ENCODE peak calls at places on chromosomes 4 and X, in eight cellular contexts. P is neural progenitor cell, Q is hepatocyte, Z is IMR-90, B is GM23248, W is SK-N-SH, D is mammary epithelial cell, O is astrocyte. G is an unnamed sample. For H4K20me1 and H3K36me3, the result is how much of the 10 kb centered on the place peaks cover.

GRCh38 chr4:30600246-30600645 is 119.9 kb upstream of the PCDH7 start:
- DNase-seq in P (peak), Q (no peak), Z (no peak), B (peak), W (no peak), D (peak), O (peak), G (peak)

GRCh38 chrX:48919360-48919821 is 567 bp upstream of the PIM2 start:
- DNase-seq in P (no peak), Q (no peak), Z (no peak), B (peak), W (peak), D (no peak), O (no peak), G (no peak)

GRCh38 chr4:5635826-5636196 is 72.5 kb downstream of the EVC2 start:
- DNase-seq in P (no peak), Q (no peak), Z (peak), B (peak), W (no peak), D (peak), O (peak), G (peak)

GRCh38 chr4:136583567-136583966 is 948.7 kb downstream of the PCDH18 start:
- DNase-seq in P (no peak), Q (no peak), Z (no peak), B (no peak), W (no peak), D (no peak), O (no peak), G (no peak)

GRCh38 chrX:107117993-107118321 is 665 bp downstream of the RBM41 start:
- DNase-seq in P (no peak), Q (no peak), Z (no peak), B (no peak), W (peak), D (no peak), O (no peak), G (peak)

GRCh38 chrX:72128881-72129280 is 2.8 kb downstream of the RTL5 start:
- DNase-seq in P (peak), Q (no peak), Z (no peak), B (peak), W (peak), D (no peak), O (no peak), G (no peak)

GRCh38 chr4:47913858-47914218 is 545 bp downstream of the NFXL1 start:
- DNase-seq in P (peak), Q (peak), Z (no peak), B (peak), W (no peak), D (peak), O (no peak), G (no peak)

GRCh38 chrX:129600981-129601424 is 53.8 kb downstream of the APLN start:
- DNase-seq in P (peak), Q (peak), Z (peak), B (peak), W (peak), D (peak), O (no peak), G (peak)

GRCh38 chrX:112841114-112841819 is 636 bp upstream of the AMOT start:
- DNase-seq in P (peak), Q (peak), Z (peak), B (peak), W (peak), D (peak), O (peak), G (peak)

GRCh38 chrX:261167-261857 is 19.9 kb upstream of the PLCXD1 start:
- DNase-seq in P (no peak), Q (peak), Z (peak), B (no peak), W (no peak), D (peak), O (peak), G (peak)

GRCh38 chr4:164011791-164012190 is 517.3 kb downstream of the TMA16 start:
- DNase-seq in P (no peak), Q (no peak), Z (no peak), B (no peak), W (no peak), D (no peak), O (no peak), G (no peak)

GRCh38 chr4:76905521-76905920 is 7.6 kb upstream of the SOWAHB start:
- DNase-seq in P (no peak), Q (no peak), Z (peak), B (peak), W (no peak), D (no peak), O (peak), G (peak)

GRCh38 chr4:140095694-140096482 is 58.1 kb downstream of the MAML3 start:
- DNase-seq in P (no peak), Q (peak), Z (peak), B (peak), W (peak), D (peak), O (peak), G (peak)

GRCh38 chr4:120083152-120083551 is 16.5 kb upstream of the MAD2L1 start:
- DNase-seq in P (no peak), Q (no peak), Z (no peak), B (no peak), W (no peak), D (no peak), O (no peak), G (no peak)

GRCh38 chr4:163548481-163549243 is 54.2 kb downstream of the TMA16 start:
- DNase-seq in P (peak), Q (peak), Z (peak), B (peak), W (peak), D (peak), O (peak), G (peak)

GRCh38 chr4:1808851-1809753 is 16.0 kb downstream of the FGFR3 start:
- DNase-seq in P (no peak), Q (no peak), Z (no peak), B (no peak), W (no peak), D (no peak), O (no peak), G (no peak)

GRCh38 chr4:188412499-188412898 is 273.3 kb downstream of the TRIML1 start:
- DNase-seq in P (no peak), Q (no peak), Z (no peak), B (no peak), W (no peak), D (no peak), O (no peak), G (no peak)

GRCh38 chr4:110982486-110982885 is 359.6 kb upstream of the PITX2 start:
- DNase-seq in P (no peak), Q (no peak), Z (no peak), B (peak), W (no peak), D (no peak), O (peak), G (no peak)

GRCh38 chr4:165921546-165921945 is 48.5 kb downstream of the TLL1 start:
- DNase-seq in P (no peak), Q (no peak), Z (no peak), B (no peak), W (no peak), D (no peak), O (no peak), G (no peak)

GRCh38 chrX:30141966-30142365 is 73.4 kb upstream of the MAGEB2 start:
- DNase-seq in P (peak), Q (peak), Z (peak), B (peak), W (peak), D (peak), O (peak), G (peak)

GRCh38 chr4:11720292-11720691 is 291.6 kb upstream of the HS3ST1 start:
- DNase-seq in P (peak), Q (peak), Z (peak), B (peak), W (peak), D (peak), O (no peak), G (peak)

GRCh38 chr4:37244583-37245390 is at the start of gene NWD2:
- DNase-seq in P (peak), Q (peak), Z (no peak), B (peak), W (peak), D (peak), O (no peak), G (no peak)

GRCh38 chrX:68894513-68895338 is 65.9 kb downstream of the EFNB1 start:
- DNase-seq in P (peak), Q (peak), Z (peak), B (peak), W (peak), D (peak), O (peak), G (peak)

GRCh38 chrX:42955349-42955748 is 177.4 kb upstream of the PPP1R2C start:
- DNase-seq in P (no peak), Q (no peak), Z (no peak), B (no peak), W (no peak), D (no peak), O (no peak), G (no peak)

GRCh38 chrX:23656684-23657083 is 10.6 kb upstream of the PRDX4 start:
- DNase-seq in P (no peak), Q (no peak), Z (peak), B (peak), W (no peak), D (no peak), O (peak), G (peak)

GRCh38 chr4:38802561-38803355 is 1.8 kb downstream of the TLR1 start:
- DNase-seq in P (no peak), Q (no peak), Z (no peak), B (no peak), W (no peak), D (no peak), O (no peak), G (no peak)
- H3K4me3 ChIP-seq in P (no peak), Q (no peak), Z (no peak), B (no peak), W (no peak), D (no peak), O (no peak), G (no peak)

DNA sequence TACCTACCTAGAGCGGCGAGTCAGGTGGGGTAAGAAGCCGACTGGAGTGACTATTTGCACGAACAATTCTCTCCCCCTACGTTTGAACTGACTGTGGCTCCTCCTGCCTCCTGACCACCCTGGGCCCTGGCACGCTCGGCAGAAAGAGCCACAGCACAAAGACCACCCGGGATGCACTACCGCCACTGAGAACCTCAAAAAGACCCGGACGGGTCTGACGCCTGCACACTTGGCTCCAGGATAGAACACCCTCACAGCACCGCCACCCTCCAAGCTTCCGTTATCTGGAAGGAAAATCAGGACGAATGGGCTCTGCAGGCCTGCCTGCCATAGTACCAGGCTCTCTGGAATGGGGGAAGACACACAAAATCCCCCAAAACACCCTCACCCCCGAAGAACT is 2.2 kb downstream of the LRPAP1 start:
- DNase-seq in P (no peak), Q (peak), Z (no peak), B (no peak), W (no peak), D (no peak), O (no peak), G (no peak)
- H4K20me1 ChIP-seq in P (half or more), Q (under half), Z (under half), B (under half), W (half or more), D (under half), O (half or more), G (under half)

DNA sequence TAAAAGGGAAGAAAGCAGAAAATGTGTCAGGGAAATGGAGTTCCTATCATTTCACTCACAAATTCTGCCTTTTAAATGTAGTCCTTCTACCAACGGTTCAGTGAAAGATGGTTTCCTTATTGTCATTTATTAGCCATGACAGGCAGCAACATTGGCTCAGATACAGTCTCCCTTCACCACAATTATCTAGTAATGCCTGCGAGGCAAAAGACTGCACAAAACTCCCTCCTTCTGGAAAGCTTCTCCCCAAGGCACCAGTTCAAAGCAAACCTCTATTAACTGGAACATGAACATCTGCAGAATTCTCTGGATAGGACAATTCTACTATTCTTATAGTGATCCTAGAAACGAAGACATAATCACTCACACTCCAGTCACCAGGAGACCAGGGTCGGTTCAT is 28.3 kb downstream of the DCTD start:
- DNase-seq in P (no peak), Q (no peak), Z (no peak), B (no peak), W (peak), D (no peak), O (no peak), G (no peak)
- H3K36me3 ChIP-seq in P (under half), Q (under half), Z (under half), B (half or more), W (half or more), D (under half), O (under half), G (under half)

DNA sequence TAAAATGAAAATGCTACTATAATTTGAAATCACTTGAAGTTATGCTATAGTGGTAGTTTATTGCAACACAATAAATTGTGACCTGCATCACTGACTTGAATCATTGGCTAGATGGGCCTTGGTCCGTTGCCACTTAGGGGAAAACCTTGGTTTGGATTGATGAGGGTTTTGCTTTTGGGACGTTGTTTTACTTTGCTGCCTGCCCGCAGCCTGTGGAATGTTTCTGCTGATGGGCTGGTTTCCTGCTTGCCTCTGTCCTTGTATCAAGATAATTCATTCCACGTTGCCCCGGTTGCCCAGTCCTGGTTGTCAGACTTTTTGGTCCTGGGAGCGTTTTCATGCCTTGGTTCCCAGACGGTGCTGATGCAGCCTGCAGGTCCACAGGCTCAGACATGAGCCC is 18.3 kb downstream of the HADH start:
- DNase-seq in P (no peak), Q (no peak), Z (no peak), B (no peak), W (no peak), D (no peak), O (no peak), G (no peak)
- H3K4me3 ChIP-seq in P (no peak), Q (no peak), Z (no peak), B (no peak), W (no peak), D (no peak), O (no peak), G (no peak)

GRCh38 chr4:160127211-160127610 is 1024.3 kb downstream of the RAPGEF2 start:
- DNase-seq in P (no peak), Q (no peak), Z (no peak), B (no peak), W (no peak), D (no peak), O (no peak), G (no peak)

DNA sequence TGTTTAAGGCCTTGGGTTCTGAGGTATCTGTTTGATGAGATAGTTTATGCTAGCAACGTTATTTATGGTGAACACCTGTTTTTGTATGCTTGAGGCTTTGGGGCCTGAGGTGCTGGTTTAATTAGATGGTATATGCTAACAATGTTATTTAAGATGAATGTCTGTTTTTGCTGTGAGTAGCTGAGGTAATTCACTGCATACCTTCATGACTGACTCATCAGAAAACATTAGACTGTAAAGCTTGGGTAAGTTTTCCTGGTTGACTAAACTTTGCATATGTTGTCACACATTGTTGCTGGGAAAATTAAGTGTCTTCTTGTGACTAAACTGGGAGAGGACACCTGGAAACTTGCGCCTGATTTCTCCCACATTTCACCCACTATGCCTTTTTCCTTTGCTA is 1026.6 kb downstream of the RAPGEF2 start:
- DNase-seq in P (no peak), Q (peak), Z (no peak), B (no peak), W (no peak), D (peak), O (peak), G (no peak)
- H4K20me1 ChIP-seq in P (under half), Q (under half), Z (under half), B (under half), W (under half), D (under half), O (under half), G (under half)

DNA sequence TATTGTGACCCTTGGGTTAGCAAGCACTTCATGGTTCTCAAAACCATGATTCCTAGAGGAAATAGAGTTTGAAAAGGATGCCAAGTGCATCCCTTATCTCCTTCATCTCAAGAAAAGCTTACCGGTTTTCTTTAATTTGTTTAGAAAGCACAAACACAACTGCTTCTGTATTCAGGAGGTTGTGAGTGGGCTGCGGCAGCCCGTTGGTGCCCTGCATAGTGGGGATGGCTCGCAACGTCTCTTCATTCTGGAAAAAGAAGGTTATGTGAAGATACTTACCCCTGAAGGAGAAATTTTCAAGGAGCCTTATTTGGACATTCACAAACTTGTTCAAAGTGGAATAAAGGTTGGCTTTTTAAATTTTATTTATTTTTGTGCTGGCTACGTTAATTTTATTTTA is 13.5 kb downstream of the HHIP start:
- DNase-seq in P (no peak), Q (no peak), Z (no peak), B (no peak), W (no peak), D (no peak), O (no peak), G (no peak)
- H3K36me3 ChIP-seq in P (under half), Q (under half), Z (under half), B (under half), W (under half), D (under half), O (under half), G (under half)

GRCh38 chr4:156633846-156634245 is 337.8 kb downstream of the PDGFC start:
- DNase-seq in P (no peak), Q (no peak), Z (no peak), B (no peak), W (no peak), D (no peak), O (no peak), G (no peak)
- H3K4me3 ChIP-seq in P (no peak), Q (no peak), Z (no peak), B (no peak), W (no peak), D (no peak), O (no peak), G (no peak)

DNA sequence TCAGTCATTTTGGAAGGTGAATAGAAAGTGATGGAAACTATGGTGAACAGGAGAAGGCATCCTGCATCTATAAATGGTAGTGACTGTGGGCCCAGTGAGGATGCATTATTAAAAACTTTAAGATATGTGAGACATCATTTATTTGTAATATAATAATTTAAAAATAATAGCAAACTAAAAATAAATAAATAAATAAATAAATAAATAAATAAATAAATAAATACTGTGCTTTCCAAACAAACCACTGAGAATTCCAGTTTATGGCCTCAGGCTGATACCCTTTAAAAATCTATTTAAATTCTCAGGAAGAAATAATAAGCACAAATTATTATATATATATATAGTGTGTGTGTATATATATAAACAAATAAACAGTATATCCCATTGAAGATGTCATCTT is 248.0 kb upstream of the DCAF8L1 start:
- DNase-seq in P (no peak), Q (no peak), Z (no peak), B (no peak), W (no peak), D (no peak), O (no peak), G (no peak)
- H4K20me1 ChIP-seq in P (under half), Q (under half), Z (under half), B (under half), W (under half), D (under half), O (under half), G (under half)

GRCh38 chr4:70829492-70829891 is 10.2 kb downstream of the GRSF1 start:
- DNase-seq in P (no peak), Q (no peak), Z (no peak), B (no peak), W (no peak), D (no peak), O (no peak), G (no peak)

GRCh38 chr4:70833701-70834100 is 6.0 kb downstream of the GRSF1 start:
- DNase-seq in P (no peak), Q (no peak), Z (peak), B (peak), W (no peak), D (no peak), O (peak), G (peak)

GRCh38 chr4:70831293-70831692 is 8.4 kb downstream of the GRSF1 start:
- DNase-seq in P (no peak), Q (no peak), Z (no peak), B (no peak), W (no peak), D (no peak), O (no peak), G (no peak)

GRCh38 chr4:70830054-70830453 is 9.6 kb downstream of the GRSF1 start:
- DNase-seq in P (no peak), Q (no peak), Z (no peak), B (no peak), W (no peak), D (no peak), O (no peak), G (no peak)

GRCh38 chr4:70829015-70829414 is 10.7 kb downstream of the GRSF1 start:
- DNase-seq in P (no peak), Q (no peak), Z (no peak), B (no peak), W (no peak), D (no peak), O (no peak), G (no peak)
- H3K36me3 ChIP-seq in P (under half), Q (under half), Z (half or more), B (half or more), W (half or more), D (under half), O (half or more), G (under half)

GRCh38 chrX:104255465-104255864 is 732 bp upstream of the ESX1 start:
- DNase-seq in P (no peak), Q (no peak), Z (no peak), B (no peak), W (no peak), D (peak), O (no peak), G (no peak)

GRCh38 chrX:104253567-104254441 is 929 bp downstream of the ESX1 start:
- DNase-seq in P (peak), Q (no peak), Z (no peak), B (peak), W (peak), D (peak), O (no peak), G (no peak)

GRCh38 chrX:104250470-104250869 is 4.3 kb downstream of the ESX1 start:
- DNase-seq in P (no peak), Q (no peak), Z (no peak), B (no peak), W (no peak), D (no peak), O (no peak), G (no peak)

GRCh38 chrX:104254442-104255115 is at the start of gene ESX1:
- DNase-seq in P (peak), Q (no peak), Z (no peak), B (peak), W (no peak), D (peak), O (no peak), G (no peak)
- H3K4me3 ChIP-seq in P (peak), Q (no peak), Z (no peak), B (no peak), W (no peak), D (peak), O (peak), G (peak)

G was measured in fibroblast of lung.